ENCODE peak calls at places on chromosome 17, in seven cellular contexts. One of them, this sample, is unnamed.
A peak's percentile ranks its signal among the peaks of the same experiment; 100 is the strongest.

GRCh38 chr17:56977673-56978395 is at the start of gene SCPEP1:
- DNase-seq in heart right ventricle: peak; percentile 86
- DNase-seq in epithelial cell of esophagus: peak; percentile 87
- DNase-seq in heart left ventricle: peak; percentile 92
- DNase-seq in dorsolateral prefrontal cortex: peak; percentile 91
- DNase-seq in effector memory CD4-positive, alpha-beta T cell: peak; percentile 81
- DNase-seq in AG04449: no peak
- DNase-seq in this sample: peak; percentile 80

GRCh38 chr17:82249896-82250581 is 21.2 kb downstream of the SLC16A3 start:
- DNase-seq in heart right ventricle: no peak
- DNase-seq in epithelial cell of esophagus: no peak
- DNase-seq in heart left ventricle: peak; percentile 18
- DNase-seq in dorsolateral prefrontal cortex: no peak
- DNase-seq in effector memory CD4-positive, alpha-beta T cell: no peak
- DNase-seq in AG04449: no peak
- DNase-seq in this sample: no peak

GRCh38 chr17:20089795-20090547 is 80.8 kb downstream of the SPECC1 start:
- DNase-seq in heart right ventricle: no peak
- DNase-seq in epithelial cell of esophagus: no peak
- DNase-seq in heart left ventricle: no peak
- DNase-seq in dorsolateral prefrontal cortex: no peak
- DNase-seq in effector memory CD4-positive, alpha-beta T cell: no peak
- DNase-seq in AG04449: no peak
- DNase-seq in this sample: no peak

GRCh38 chr17:34703533-34703932 is 124.2 kb downstream of the TMEM132E start:
- DNase-seq in heart right ventricle: peak; percentile 18
- DNase-seq in epithelial cell of esophagus: peak; percentile 40
- DNase-seq in heart left ventricle: peak; percentile 41
- DNase-seq in dorsolateral prefrontal cortex: no peak
- DNase-seq in effector memory CD4-positive, alpha-beta T cell: no peak
- DNase-seq in AG04449: no peak
- DNase-seq in this sample: no peak

GRCh38 chr17:32486701-32487459 is at the start of gene CDK5R1:
- DNase-seq in heart right ventricle: peak; percentile 71
- DNase-seq in epithelial cell of esophagus: peak; percentile 82
- DNase-seq in heart left ventricle: peak; percentile 72
- DNase-seq in dorsolateral prefrontal cortex: no peak
- DNase-seq in effector memory CD4-positive, alpha-beta T cell: peak; percentile 56
- DNase-seq in AG04449: no peak
- DNase-seq in this sample: peak; percentile 81

GRCh38 chr17:79779088-79779529 is 1.2 kb downstream of the CBX2 start:
- DNase-seq in heart right ventricle: no peak
- DNase-seq in epithelial cell of esophagus: no peak
- DNase-seq in heart left ventricle: no peak
- DNase-seq in dorsolateral prefrontal cortex: no peak
- DNase-seq in effector memory CD4-positive, alpha-beta T cell: no peak
- DNase-seq in AG04449: no peak
- DNase-seq in this sample: no peak

GRCh38 chr17:75036643-75037268 is 10.0 kb downstream of the ATP5PD start:
- DNase-seq in heart right ventricle: peak; percentile 86
- DNase-seq in epithelial cell of esophagus: peak; percentile 74
- DNase-seq in heart left ventricle: peak; percentile 94
- DNase-seq in dorsolateral prefrontal cortex: peak; percentile 60
- DNase-seq in effector memory CD4-positive, alpha-beta T cell: peak; percentile 86
- DNase-seq in AG04449: no peak
- DNase-seq in this sample: no peak

GRCh38 chr17:20300399-20301037 is 166.8 kb downstream of the LGALS9B start:
- DNase-seq in heart right ventricle: no peak
- DNase-seq in epithelial cell of esophagus: peak; percentile 15
- DNase-seq in heart left ventricle: no peak
- DNase-seq in dorsolateral prefrontal cortex: no peak
- DNase-seq in effector memory CD4-positive, alpha-beta T cell: no peak
- DNase-seq in AG04449: peak; percentile 9
- DNase-seq in this sample: no peak

GRCh38 chr17:2013994-2014317 is 11.2 kb downstream of the RTN4RL1 start:
- DNase-seq in heart right ventricle: no peak
- DNase-seq in epithelial cell of esophagus: no peak
- DNase-seq in heart left ventricle: no peak
- DNase-seq in dorsolateral prefrontal cortex: no peak
- DNase-seq in effector memory CD4-positive, alpha-beta T cell: no peak
- DNase-seq in AG04449: no peak
- DNase-seq in this sample: no peak

GRCh38 chr17:79090503-79091372 is 16.1 kb downstream of the ENGASE start:
- DNase-seq in heart right ventricle: no peak
- DNase-seq in epithelial cell of esophagus: peak; percentile 28
- DNase-seq in heart left ventricle: no peak
- DNase-seq in dorsolateral prefrontal cortex: no peak
- DNase-seq in effector memory CD4-positive, alpha-beta T cell: no peak
- DNase-seq in AG04449: no peak
- DNase-seq in this sample: no peak

GRCh38 chr17:8133398-8133797 is 9.5 kb upstream of the HES7 start:
- DNase-seq in heart right ventricle: no peak
- DNase-seq in epithelial cell of esophagus: no peak
- DNase-seq in heart left ventricle: no peak
- DNase-seq in dorsolateral prefrontal cortex: no peak
- DNase-seq in effector memory CD4-positive, alpha-beta T cell: no peak
- DNase-seq in AG04449: no peak
- DNase-seq in this sample: no peak

GRCh38 chr17:50564916-50565315 is 4.4 kb downstream of the CACNA1G start:
- DNase-seq in heart right ventricle: peak; percentile 73
- DNase-seq in epithelial cell of esophagus: peak; percentile 37
- DNase-seq in heart left ventricle: peak; percentile 81
- DNase-seq in dorsolateral prefrontal cortex: no peak
- DNase-seq in effector memory CD4-positive, alpha-beta T cell: no peak
- DNase-seq in AG04449: no peak
- DNase-seq in this sample: no peak

GRCh38 chr17:77617516-77617915 is 341.0 kb upstream of the TNRC6C start:
- DNase-seq in heart right ventricle: no peak
- DNase-seq in epithelial cell of esophagus: no peak
- DNase-seq in heart left ventricle: no peak
- DNase-seq in dorsolateral prefrontal cortex: no peak
- DNase-seq in effector memory CD4-positive, alpha-beta T cell: no peak
- DNase-seq in AG04449: no peak
- DNase-seq in this sample: no peak

GRCh38 chr17:32747856-32748255 is 129.1 kb downstream of the MYO1D start:
- DNase-seq in heart right ventricle: no peak
- DNase-seq in epithelial cell of esophagus: no peak
- DNase-seq in heart left ventricle: no peak
- DNase-seq in dorsolateral prefrontal cortex: no peak
- DNase-seq in effector memory CD4-positive, alpha-beta T cell: no peak
- DNase-seq in AG04449: no peak
- DNase-seq in this sample: no peak

GRCh38 chr17:31286587-31286986 is 10.5 kb downstream of the OMG start:
- DNase-seq in heart right ventricle: no peak
- DNase-seq in epithelial cell of esophagus: no peak
- DNase-seq in heart left ventricle: no peak
- DNase-seq in dorsolateral prefrontal cortex: no peak
- DNase-seq in effector memory CD4-positive, alpha-beta T cell: no peak
- DNase-seq in AG04449: no peak
- DNase-seq in this sample: no peak

GRCh38 chr17:45296833-45297124 is 20.0 kb downstream of the MAP3K14 start:
- DNase-seq in heart right ventricle: no peak
- DNase-seq in epithelial cell of esophagus: no peak
- DNase-seq in heart left ventricle: no peak
- DNase-seq in dorsolateral prefrontal cortex: no peak
- DNase-seq in effector memory CD4-positive, alpha-beta T cell: no peak
- DNase-seq in AG04449: no peak
- DNase-seq in this sample: no peak

GRCh38 chr17:40490289-40490853 is 11.1 kb downstream of the TNS4 start:
- DNase-seq in heart right ventricle: peak; percentile 38
- DNase-seq in epithelial cell of esophagus: peak; percentile 93
- DNase-seq in heart left ventricle: peak; percentile 55
- DNase-seq in dorsolateral prefrontal cortex: peak; percentile 77
- DNase-seq in effector memory CD4-positive, alpha-beta T cell: no peak
- DNase-seq in AG04449: no peak
- DNase-seq in this sample: no peak
- H3K4me3 ChIP-seq in heart right ventricle: no peak overlapping the region
- H3K4me3 ChIP-seq in epithelial cell of esophagus: no peak overlapping the region
- H3K4me3 ChIP-seq in heart left ventricle: no peak overlapping the region
- H3K4me3 ChIP-seq in dorsolateral prefrontal cortex: no peak overlapping the region
- H3K4me3 ChIP-seq in effector memory CD4-positive, alpha-beta T cell: no peak overlapping the region
- H3K4me3 ChIP-seq in AG04449: no peak overlapping the region
- H3K4me3 ChIP-seq in this sample: no peak overlapping the region

DNA sequence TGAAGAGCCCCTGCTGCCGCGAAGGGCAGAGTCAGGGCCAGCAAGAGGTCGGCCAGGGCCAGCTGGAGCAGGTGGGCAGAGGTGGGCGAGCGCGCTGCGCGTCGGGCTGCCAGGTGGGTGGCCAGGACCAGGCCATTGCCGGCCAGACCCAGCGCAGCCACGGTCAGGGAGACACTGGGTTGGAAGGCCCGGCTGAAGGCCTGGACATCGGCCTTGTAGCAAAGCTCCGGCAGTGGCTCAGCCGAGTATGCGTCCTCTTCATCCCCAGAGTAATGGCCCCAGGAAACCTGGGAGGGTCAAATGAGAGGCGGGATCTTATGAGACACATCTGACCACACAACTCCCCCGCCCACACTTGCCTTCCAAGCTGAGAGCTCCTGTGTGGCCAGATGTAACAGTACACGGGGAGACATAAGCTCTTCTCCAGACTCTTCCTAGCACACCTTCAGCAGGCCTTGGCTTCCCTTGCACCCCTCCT is 1.3 kb downstream of the CCR10 start:
- DNase-seq in heart right ventricle: no peak
- DNase-seq in epithelial cell of esophagus: no peak
- DNase-seq in heart left ventricle: no peak
- DNase-seq in dorsolateral prefrontal cortex: no peak
- DNase-seq in effector memory CD4-positive, alpha-beta T cell: no peak
- DNase-seq in AG04449: no peak
- DNase-seq in this sample: peak; percentile 55
- H3K4me3 ChIP-seq in heart right ventricle: peak overlapping the region; percentile 97
- H3K4me3 ChIP-seq in epithelial cell of esophagus: no peak overlapping the region
- H3K4me3 ChIP-seq in heart left ventricle: peak overlapping the region; percentile 35
- H3K4me3 ChIP-seq in dorsolateral prefrontal cortex: peak overlapping the region; percentile 44
- H3K4me3 ChIP-seq in effector memory CD4-positive, alpha-beta T cell: peak overlapping the region; percentile 49
- H3K4me3 ChIP-seq in AG04449: peak overlapping the region; percentile 46
- H3K4me3 ChIP-seq in this sample: peak overlapping the region; percentile 60

DNA sequence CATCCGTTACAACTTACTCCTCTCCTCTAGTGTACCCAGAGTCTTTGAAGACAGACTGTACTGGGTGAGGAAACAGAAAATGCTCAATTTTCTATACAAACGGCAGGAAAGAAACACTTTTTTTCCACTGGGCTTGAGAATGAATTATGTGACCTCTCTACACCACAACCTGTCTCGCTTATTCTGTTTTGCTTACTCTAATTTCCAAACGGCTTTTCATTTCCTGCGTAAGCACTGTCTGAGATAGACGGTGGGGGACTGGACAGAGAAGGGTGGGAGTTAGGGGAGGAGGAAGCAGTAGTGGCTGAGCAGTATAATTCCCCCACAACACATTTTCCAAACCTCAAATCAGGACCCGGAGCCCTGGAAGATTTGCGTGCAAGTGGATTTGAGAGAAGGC is 191.4 kb upstream of the SDK2 start:
- DNase-seq in heart right ventricle: no peak
- DNase-seq in epithelial cell of esophagus: no peak
- DNase-seq in heart left ventricle: no peak
- DNase-seq in dorsolateral prefrontal cortex: no peak
- DNase-seq in effector memory CD4-positive, alpha-beta T cell: no peak
- DNase-seq in AG04449: no peak
- DNase-seq in this sample: no peak
- H3K4me3 ChIP-seq in heart right ventricle: no peak overlapping the region
- H3K4me3 ChIP-seq in epithelial cell of esophagus: no peak overlapping the region
- H3K4me3 ChIP-seq in heart left ventricle: no peak overlapping the region
- H3K4me3 ChIP-seq in dorsolateral prefrontal cortex: no peak overlapping the region
- H3K4me3 ChIP-seq in effector memory CD4-positive, alpha-beta T cell: no peak overlapping the region
- H3K4me3 ChIP-seq in AG04449: no peak overlapping the region
- H3K4me3 ChIP-seq in this sample: no peak overlapping the region

GRCh38 chr17:73042809-73043685 is 49.4 kb downstream of the SLC39A11 start:
- DNase-seq in heart right ventricle: no peak
- DNase-seq in epithelial cell of esophagus: no peak
- DNase-seq in heart left ventricle: no peak
- DNase-seq in dorsolateral prefrontal cortex: no peak
- DNase-seq in effector memory CD4-positive, alpha-beta T cell: no peak
- DNase-seq in AG04449: no peak
- DNase-seq in this sample: no peak
- H3K4me3 ChIP-seq in heart right ventricle: no peak overlapping the region
- H3K4me3 ChIP-seq in epithelial cell of esophagus: no peak overlapping the region
- H3K4me3 ChIP-seq in heart left ventricle: no peak overlapping the region
- H3K4me3 ChIP-seq in dorsolateral prefrontal cortex: no peak overlapping the region
- H3K4me3 ChIP-seq in effector memory CD4-positive, alpha-beta T cell: no peak overlapping the region
- H3K4me3 ChIP-seq in AG04449: no peak overlapping the region
- H3K4me3 ChIP-seq in this sample: no peak overlapping the region

This sample was measured in GM06990.